ENCODE peak calls at places on chromosomes 6 and 20, in five cellular contexts. One of them, this sample, is unnamed.

GRCh38 chr20:59231124-59231804 is 67.6 kb downstream of the ZNF831 start:
- DNase-seq in cardiac fibroblast: no peak
- DNase-seq in EL: no peak
- DNase-seq in activated T-helper 9 cell treated with anti-CD3 and anti-CD28 coated beads, Interleukin-2, amount 50 U/mL, for 16 hours: no peak
- DNase-seq in ureter: no peak
- DNase-seq in this sample: no peak

GRCh38 chr20:2254333-2254732 is 41.5 kb upstream of the TGM3 start:
- DNase-seq in cardiac fibroblast: no peak
- DNase-seq in EL: peak; percentile 8
- DNase-seq in activated T-helper 9 cell treated with anti-CD3 and anti-CD28 coated beads, Interleukin-2, amount 50 U/mL, for 16 hours: no peak
- DNase-seq in ureter: no peak
- DNase-seq in this sample: no peak

GRCh38 chr6:21587182-21587924 is 6.2 kb upstream of the SOX4 start:
- DNase-seq in cardiac fibroblast: peak; percentile 82
- DNase-seq in EL: peak; percentile 62
- DNase-seq in activated T-helper 9 cell treated with anti-CD3 and anti-CD28 coated beads, Interleukin-2, amount 50 U/mL, for 16 hours: no peak
- DNase-seq in ureter: peak; percentile 65
- DNase-seq in this sample: no peak

GRCh38 chr6:52909531-52909930 is at the start of gene GSTA3:
- DNase-seq in cardiac fibroblast: no peak
- DNase-seq in EL: no peak
- DNase-seq in activated T-helper 9 cell treated with anti-CD3 and anti-CD28 coated beads, Interleukin-2, amount 50 U/mL, for 16 hours: no peak
- DNase-seq in ureter: no peak
- DNase-seq in this sample: no peak

GRCh38 chr6:21885532-21886089 is 292.1 kb downstream of the SOX4 start:
- DNase-seq in cardiac fibroblast: peak; percentile 84
- DNase-seq in EL: peak; percentile 91
- DNase-seq in activated T-helper 9 cell treated with anti-CD3 and anti-CD28 coated beads, Interleukin-2, amount 50 U/mL, for 16 hours: no peak
- DNase-seq in ureter: peak; percentile 48
- DNase-seq in this sample: peak; percentile 73

GRCh38 chr6:132491303-132491702 is 21.6 kb downstream of the STX7 start:
- DNase-seq in cardiac fibroblast: peak; percentile 58
- DNase-seq in EL: peak; percentile 39
- DNase-seq in activated T-helper 9 cell treated with anti-CD3 and anti-CD28 coated beads, Interleukin-2, amount 50 U/mL, for 16 hours: no peak
- DNase-seq in ureter: no peak
- DNase-seq in this sample: no peak

GRCh38 chr6:48087448-48087847 is 23.5 kb downstream of the PTCHD4 start:
- DNase-seq in cardiac fibroblast: peak; percentile 74
- DNase-seq in EL: peak; percentile 18
- DNase-seq in activated T-helper 9 cell treated with anti-CD3 and anti-CD28 coated beads, Interleukin-2, amount 50 U/mL, for 16 hours: no peak
- DNase-seq in ureter: no peak
- DNase-seq in this sample: no peak

GRCh38 chr6:30591008-30591407 is 19.8 kb downstream of the ABCF1 start:
- DNase-seq in cardiac fibroblast: peak; percentile 66
- DNase-seq in EL: no peak
- DNase-seq in activated T-helper 9 cell treated with anti-CD3 and anti-CD28 coated beads, Interleukin-2, amount 50 U/mL, for 16 hours: no peak
- DNase-seq in ureter: peak; percentile 75
- DNase-seq in this sample: no peak

GRCh38 chr6:89992818-89993217 is 98.5 kb downstream of the GJA10 start:
- DNase-seq in cardiac fibroblast: no peak
- DNase-seq in EL: no peak
- DNase-seq in activated T-helper 9 cell treated with anti-CD3 and anti-CD28 coated beads, Interleukin-2, amount 50 U/mL, for 16 hours: no peak
- DNase-seq in ureter: no peak
- DNase-seq in this sample: no peak

GRCh38 chr6:56193846-56194245 is 53.5 kb downstream of the COL21A1 start:
- DNase-seq in cardiac fibroblast: peak; percentile 8
- DNase-seq in EL: peak; percentile 32
- DNase-seq in activated T-helper 9 cell treated with anti-CD3 and anti-CD28 coated beads, Interleukin-2, amount 50 U/mL, for 16 hours: no peak
- DNase-seq in ureter: no peak
- DNase-seq in this sample: peak; percentile 10

GRCh38 chr6:165219629-165220028 is 89.8 kb downstream of the C6orf118 start:
- DNase-seq in cardiac fibroblast: no peak
- DNase-seq in EL: no peak
- DNase-seq in activated T-helper 9 cell treated with anti-CD3 and anti-CD28 coated beads, Interleukin-2, amount 50 U/mL, for 16 hours: no peak
- DNase-seq in ureter: no peak
- DNase-seq in this sample: no peak

GRCh38 chr20:40897177-40897700 is 131.4 kb upstream of the TOP1 start:
- DNase-seq in cardiac fibroblast: peak; percentile 26
- DNase-seq in EL: peak; percentile 21
- DNase-seq in activated T-helper 9 cell treated with anti-CD3 and anti-CD28 coated beads, Interleukin-2, amount 50 U/mL, for 16 hours: no peak
- DNase-seq in ureter: no peak
- DNase-seq in this sample: peak; percentile 10

GRCh38 chr6:79079425-79080130 is 1.5 kb upstream of the PHIP start:
- DNase-seq in cardiac fibroblast: peak; percentile 43
- DNase-seq in EL: peak; percentile 5
- DNase-seq in activated T-helper 9 cell treated with anti-CD3 and anti-CD28 coated beads, Interleukin-2, amount 50 U/mL, for 16 hours: no peak
- DNase-seq in ureter: no peak
- DNase-seq in this sample: no peak

GRCh38 chr6:110882824-110883554 is 8.4 kb downstream of the AMD1 start:
- DNase-seq in cardiac fibroblast: peak; percentile 44
- DNase-seq in EL: no peak
- DNase-seq in activated T-helper 9 cell treated with anti-CD3 and anti-CD28 coated beads, Interleukin-2, amount 50 U/mL, for 16 hours: no peak
- DNase-seq in ureter: no peak
- DNase-seq in this sample: no peak

GRCh38 chr20:60295214-60295613 is 337.0 kb downstream of the CDH26 start:
- DNase-seq in cardiac fibroblast: no peak
- DNase-seq in EL: no peak
- DNase-seq in activated T-helper 9 cell treated with anti-CD3 and anti-CD28 coated beads, Interleukin-2, amount 50 U/mL, for 16 hours: no peak
- DNase-seq in ureter: no peak
- DNase-seq in this sample: no peak

GRCh38 chr6:69164564-69165252 is 529.6 kb downstream of the ADGRB3 start:
- DNase-seq in cardiac fibroblast: no peak
- DNase-seq in EL: peak; percentile 2
- DNase-seq in activated T-helper 9 cell treated with anti-CD3 and anti-CD28 coated beads, Interleukin-2, amount 50 U/mL, for 16 hours: no peak
- DNase-seq in ureter: no peak
- DNase-seq in this sample: no peak

GRCh38 chr20:33650753-33651561 is 11.2 kb upstream of the C20orf144 start:
- DNase-seq in cardiac fibroblast: no peak
- DNase-seq in EL: no peak
- DNase-seq in activated T-helper 9 cell treated with anti-CD3 and anti-CD28 coated beads, Interleukin-2, amount 50 U/mL, for 16 hours: no peak
- DNase-seq in ureter: no peak
- DNase-seq in this sample: no peak

GRCh38 chr20:666877-667276 is 8.7 kb downstream of the SCRT2 start:
- DNase-seq in cardiac fibroblast: no peak
- DNase-seq in EL: no peak
- DNase-seq in activated T-helper 9 cell treated with anti-CD3 and anti-CD28 coated beads, Interleukin-2, amount 50 U/mL, for 16 hours: no peak
- DNase-seq in ureter: no peak
- DNase-seq in this sample: no peak

GRCh38 chr20:3922983-3923339 is 33.8 kb downstream of the PANK2 start:
- DNase-seq in cardiac fibroblast: no peak
- DNase-seq in EL: no peak
- DNase-seq in activated T-helper 9 cell treated with anti-CD3 and anti-CD28 coated beads, Interleukin-2, amount 50 U/mL, for 16 hours: no peak
- DNase-seq in ureter: no peak
- DNase-seq in this sample: no peak

This sample was measured in BJ.